ENCODE peak calls at places on chromosomes 11 and 22, in four cellular contexts. Y is spleen, Z is stomach, U is GM13977. O is an unnamed sample.

GRCh38 chr11:7571640-7572000 is 57.8 kb downstream of the PPFIBP2 start:
- DNase-seq in Y (no peak), Z (peak), U (no peak), O (peak)

GRCh38 chr22:38419121-38419863 is 35.7 kb downstream of the KCNJ4 start:
- DNase-seq in Z (no peak), U (no peak), Y (peak), O (no peak)

GRCh38 chr22:20549232-20549841 is 41.9 kb downstream of the MED15 start:
- DNase-seq in Y (peak), U (no peak), Z (no peak), O (no peak)

GRCh38 chr11:57643802-57644201 is 5.9 kb downstream of the YPEL4 start:
- DNase-seq in U (no peak), Z (no peak), Y (no peak), O (no peak)

GRCh38 chr11:30917859-30918478 is 331.8 kb upstream of the MPPED2 start:
- DNase-seq in Y (no peak), U (peak), Z (no peak), O (peak)

GRCh38 chr11:59283825-59284772 is 71.4 kb upstream of the MPEG1 start:
- DNase-seq in U (peak), Z (peak), Y (no peak), O (peak)

GRCh38 chr22:17121235-17122195 is at the start of gene TMEM121B:
- DNase-seq in Y (peak), Z (peak), U (no peak), O (no peak)

GRCh38 chr22:22746963-22747933 is 102.8 kb downstream of the GGTLC2 start:
- DNase-seq in Y (no peak), U (no peak), Z (no peak), O (no peak)

GRCh38 chr11:17488563-17488962 is 11.9 kb upstream of the ABCC8 start:
- DNase-seq in Z (no peak), U (no peak), Y (no peak), O (no peak)

GRCh38 chr11:61803889-61804647 is 11.4 kb downstream of the FEN1 start:
- DNase-seq in Z (no peak), Y (peak), U (no peak), O (no peak)

GRCh38 chr22:19579880-19580279 is 55.7 kb upstream of the CLDN5 start:
- DNase-seq in Z (no peak), U (no peak), Y (no peak), O (no peak)

GRCh38 chr11:32231909-32232493 is 141.1 kb downstream of the RCN1 start:
- DNase-seq in Z (no peak), U (peak), Y (no peak), O (peak)

GRCh38 chr11:86672007-86672621 is at the start of gene ME3:
- DNase-seq in Z (peak), Y (peak), U (peak), O (peak)

GRCh38 chr11:64809781-64810241 is 540 bp downstream of the MEN1 start:
- DNase-seq in Z (peak), Y (peak), U (peak), O (peak)

GRCh38 chr11:73493838-73494598 is 103.9 kb downstream of the FAM168A start:
- DNase-seq in U (no peak), Z (no peak), Y (no peak), O (no peak)

GRCh38 chr22:45963821-45964220 is 13.1 kb downstream of the WNT7B start:
- DNase-seq in Z (no peak), U (no peak), Y (no peak), O (no peak)

GRCh38 chr22:17633217-17633997 is 4.9 kb upstream of the ATP6V1E1 start:
- DNase-seq in Z (no peak), U (no peak), Y (no peak), O (no peak)

O was measured in GM20000.